ENCODE peak calls at places on chromosomes 7 and 10, in five cellular contexts. J is upper lobe of left lung, P is PC-3, O is hepatocyte, S is PC-9. R is an unnamed sample.

GRCh38 chr7:1946461-1947450 is 276.7 kb downstream of the ELFN1 start:
- DNase-seq in J (peak; percentile 56), P (no peak), O (no peak), S (no peak), R (peak; percentile 7)

GRCh38 chr7:123643495-123644428 is 11.9 kb upstream of the LMOD2 start:
- DNase-seq in P (peak; percentile 57), J (no peak), S (peak; percentile 70), O (peak; percentile 59), R (peak; percentile 47)

GRCh38 chr10:60937784-60938654 is 6.0 kb downstream of the RHOBTB1 start:
- DNase-seq in J (no peak), O (peak; percentile 34), P (peak; percentile 64), S (no peak), R (no peak)

GRCh38 chr10:131218811-131219583 is 92.5 kb downstream of the TCERG1L start:
- DNase-seq in P (no peak), O (no peak), J (no peak), S (no peak), R (no peak)

GRCh38 chr7:154832557-154833138 is 170.3 kb downstream of the PAXIP1 start:
- DNase-seq in O (peak; percentile 68), S (no peak), P (peak; percentile 25), J (no peak), R (no peak)

GRCh38 chr7:36638586-36639265 is 85.6 kb downstream of the AOAH start:
- DNase-seq in J (no peak), O (no peak), P (no peak), S (no peak), R (no peak)

GRCh38 chr7:5699951-5700384 is 81.5 kb downstream of the RNF216 start:
- DNase-seq in S (no peak), O (no peak), P (no peak), J (no peak), R (no peak)

GRCh38 chr7:45190406-45191165 is 33.0 kb downstream of the RAMP3 start:
- DNase-seq in J (no peak), O (no peak), P (no peak), S (no peak), R (no peak)

GRCh38 chr10:109883859-109884771 is 39.2 kb downstream of the XPNPEP1 start:
- DNase-seq in P (peak; percentile 82), J (no peak), S (peak; percentile 65), O (peak; percentile 92), R (peak; percentile 75)

GRCh38 chr7:133545613-133546012 is 292.7 kb downstream of the EXOC4 start:
- DNase-seq in S (no peak), P (peak; percentile 20), J (no peak), O (no peak), R (no peak)

GRCh38 chr10:86194684-86195083 is 171.9 kb downstream of the GRID1 start:
- DNase-seq in J (no peak), P (no peak), O (no peak), S (no peak), R (no peak)

DNA sequence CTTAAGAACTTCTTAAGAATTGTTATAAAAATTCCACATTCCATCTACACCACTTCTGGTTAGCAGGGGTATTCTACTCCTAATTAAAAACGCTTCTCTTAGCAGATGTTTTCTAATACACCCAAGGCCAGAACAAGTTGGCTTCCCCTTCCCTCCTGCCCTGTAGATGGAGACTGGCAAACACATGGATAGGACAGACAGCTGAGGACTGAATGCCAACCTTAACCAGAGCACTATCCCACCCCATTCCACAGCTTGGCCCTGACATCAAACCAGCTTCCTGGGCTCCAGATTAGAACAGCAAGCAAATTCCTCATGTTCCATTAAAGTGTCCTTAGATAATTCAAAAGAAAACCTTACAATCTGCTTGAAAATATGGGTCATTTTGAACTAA is 56.6 kb upstream of the IL6 start:
- DNase-seq in S (no peak), J (no peak), O (no peak), P (no peak), R (no peak)
- H3K4me1 ChIP-seq in S (peaks cover 79% of the 10 kb centered on the region), J (peaks cover 16% of the 10 kb centered on the region), O (peaks cover 13% of the 10 kb centered on the region), P (peaks cover 73% of the 10 kb centered on the region), R (no peaks in the 10 kb centered on the region)

DNA sequence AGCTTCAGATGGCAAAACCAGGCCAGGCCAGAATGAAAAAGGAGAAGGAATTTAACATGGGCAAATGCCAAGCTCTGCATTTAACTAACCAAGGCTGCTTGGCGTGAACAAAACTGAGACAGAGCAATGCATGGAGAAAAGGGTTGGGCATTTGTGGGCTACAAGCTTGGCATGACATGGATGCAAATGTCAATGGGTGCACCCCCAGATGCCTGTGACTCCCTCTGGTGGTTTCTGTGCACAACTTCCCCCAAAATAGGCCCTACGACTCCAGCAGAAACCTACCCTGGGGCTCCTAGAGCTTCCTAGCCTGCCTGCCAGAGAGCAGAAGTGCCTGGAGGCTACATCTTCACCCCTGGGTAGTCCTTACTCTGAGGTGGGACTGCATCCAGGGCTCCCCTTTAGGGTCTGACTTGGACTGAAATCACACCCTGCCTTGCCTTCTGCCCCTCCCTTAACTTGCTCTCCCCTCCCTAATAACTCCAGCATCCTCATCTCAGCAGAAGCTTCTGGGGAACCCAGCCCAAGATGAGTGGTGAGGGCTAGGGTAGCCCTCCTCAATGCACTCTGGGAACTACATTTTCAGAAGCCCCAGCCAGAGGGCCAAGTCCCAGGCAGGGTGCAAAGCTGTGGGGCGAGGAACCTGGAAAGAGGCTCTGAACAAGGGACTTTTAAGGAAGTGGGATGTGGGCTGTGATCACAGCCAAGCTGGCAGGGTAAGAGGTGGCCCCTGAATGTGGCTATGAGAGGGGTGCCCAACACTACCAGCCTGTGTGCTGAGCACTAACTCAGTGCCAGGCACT is 11.3 kb downstream of the GPRIN2 start:
- DNase-seq in J (no peak), P (peak; percentile 34), O (no peak), S (peak; percentile 79), R (no peak)
- TF ChIP-seq CTCF in J (peak; percentile 5), P (peak; percentile 53), O (peak; percentile 34), S (peak; percentile 77), R (no peak)

GRCh38 chr10:132403511-132404168 is 6.6 kb downstream of the PWWP2B start:
- DNase-seq in S (peak; percentile 70), J (peak; percentile 85), O (no peak), P (no peak), R (no peak)

GRCh38 chr10:132402781-132403241 is 5.8 kb downstream of the PWWP2B start:
- DNase-seq in S (no peak), O (no peak), J (peak; percentile 78), P (no peak), R (no peak)

GRCh38 chr10:132400547-132401151 is 3.6 kb downstream of the PWWP2B start:
- DNase-seq in O (no peak), P (no peak), J (peak; percentile 84), S (no peak), R (peak; percentile 32)

GRCh38 chr10:132400041-132400546 is 3.1 kb downstream of the PWWP2B start:
- DNase-seq in J (peak; percentile 65), P (no peak), S (no peak), O (no peak), R (no peak)

GRCh38 chr10:132401396-132402168 is 4.6 kb downstream of the PWWP2B start:
- DNase-seq in P (no peak), O (no peak), J (peak; percentile 74), S (no peak), R (no peak)
- H3K27ac ChIP-seq in P (no peak overlapping the region), O (no peak overlapping the region), J (peak overlapping the region; percentile 79), S (no peak overlapping the region), R (peak overlapping the region; percentile 73)

GRCh38 chr7:121073463-121074099 is 85.1 kb downstream of the CPED1 start:
- DNase-seq in P (no peak), O (no peak), J (no peak), S (no peak), R (no peak)
- H3K4me1 ChIP-seq in P (peaks cover 23% of the 10 kb centered on the region), O (no peaks in the 10 kb centered on the region), J (no peaks in the 10 kb centered on the region), S (no peaks in the 10 kb centered on the region), R (peaks cover 4% of the 10 kb centered on the region)

GRCh38 chr10:68075550-68076004 is 494 bp upstream of the HERC4 start:
- DNase-seq in P (no peak), O (no peak), J (no peak), S (no peak), R (no peak)

GRCh38 chr10:68074404-68074774 is 694 bp downstream of the HERC4 start:
- DNase-seq in P (no peak), J (no peak), O (no peak), S (no peak), R (no peak)

GRCh38 chr10:68077026-68077425 is 1.9 kb upstream of the HERC4 start:
- DNase-seq in J (no peak), O (no peak), S (no peak), P (no peak), R (no peak)

GRCh38 chr10:68073631-68074403 is 1.3 kb downstream of the HERC4 start:
- DNase-seq in J (no peak), O (peak; percentile 11), S (no peak), P (peak; percentile 56), R (no peak)

DNA sequence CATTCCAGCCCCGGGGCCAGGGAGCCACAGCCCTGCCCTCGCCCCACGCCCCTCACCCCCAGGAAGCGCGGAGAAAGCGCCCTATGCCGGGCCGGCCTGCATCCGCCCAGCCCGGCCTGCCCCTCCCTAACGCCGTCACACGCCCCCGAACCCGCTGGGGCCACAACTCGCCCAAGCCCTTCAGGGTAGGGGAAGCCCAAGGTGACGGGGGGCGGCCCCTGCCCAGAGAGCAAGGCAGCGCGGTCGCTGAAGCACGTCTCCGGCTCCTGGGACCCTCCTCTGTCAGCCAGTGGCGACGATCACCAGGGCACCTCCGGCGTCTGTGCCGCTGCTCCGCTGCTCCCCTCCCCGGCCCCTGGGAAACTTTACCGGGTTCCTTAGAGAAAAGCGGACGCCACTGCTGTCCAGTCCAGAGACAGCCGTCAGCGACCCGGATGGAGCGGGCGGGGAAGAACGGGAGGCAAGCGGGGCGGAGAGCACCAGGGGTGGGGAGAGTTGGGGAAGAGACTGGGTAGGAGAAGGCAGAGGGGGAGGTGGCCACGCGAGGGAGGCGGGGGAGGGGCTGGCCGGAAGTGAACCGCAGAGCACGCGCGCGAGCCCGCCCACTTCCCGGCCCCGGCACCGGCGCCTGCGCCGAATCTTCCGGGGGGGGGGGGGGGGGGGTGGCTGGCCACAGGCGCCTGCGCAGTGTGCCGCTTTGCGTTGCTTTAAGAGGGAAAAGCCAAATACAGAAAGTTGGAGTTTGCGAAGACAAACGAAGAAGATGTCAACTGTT is at the start of gene HERC4:
- DNase-seq in S (peak; percentile 82), P (peak; percentile 97), J (peak; percentile 98), O (peak; percentile 97), R (peak; percentile 96)
- TF ChIP-seq CTCF in S (no peak), P (no peak), J (no peak), O (no peak), R (no peak)

DNA sequence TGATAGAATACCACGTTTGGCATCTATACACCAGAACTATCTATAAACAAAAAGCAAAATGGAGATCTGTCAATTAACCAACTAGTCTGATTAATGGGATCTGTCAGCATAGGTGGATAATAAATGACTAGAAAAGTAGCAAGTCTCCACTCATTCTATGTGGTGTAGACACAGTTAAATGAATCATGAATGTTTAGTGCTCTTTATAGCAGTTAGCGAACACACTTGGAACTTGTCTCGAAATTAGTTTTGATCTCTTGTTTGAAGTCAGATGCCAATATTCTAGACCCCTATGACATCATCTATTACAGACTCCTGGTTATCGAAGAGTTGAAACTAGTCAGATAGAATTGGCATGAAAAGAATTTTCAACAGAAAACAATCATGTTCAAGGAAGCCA is 259.7 kb downstream of the AHR start:
- DNase-seq in J (no peak), O (no peak), P (no peak), S (no peak), R (no peak)
- H3K27ac ChIP-seq in J (peak overlapping the region; percentile 19), O (peak overlapping the region; percentile 85), P (peak overlapping the region; percentile 99), S (peak overlapping the region; percentile 6), R (no peak overlapping the region)

R was measured in heart right ventricle.